ENCODE peak calls at places on chromosome 15, in six cellular contexts. One of them, this sample, is unnamed.

GRCh38 chr15:68383161-68384074 is 48.5 kb downstream of the ITGA11 start:
- DNase-seq in SK-N-SH: peak; percentile 64
- DNase-seq in MM.1S: peak; percentile 42
- DNase-seq in PC-3: peak; percentile 69
- DNase-seq in HCT116: peak; percentile 36
- DNase-seq in GM23248: peak; percentile 64
- DNase-seq in this sample: peak; percentile 54

GRCh38 chr15:33094336-33094735 is 100.2 kb downstream of the FMN1 start:
- DNase-seq in PC-3: no peak
- DNase-seq in HCT116: no peak
- DNase-seq in GM23248: peak; percentile 33
- DNase-seq in SK-N-SH: no peak
- DNase-seq in MM.1S: no peak
- DNase-seq in this sample: no peak

GRCh38 chr15:48796930-48797329 is 13.9 kb downstream of the CEP152 start:
- DNase-seq in HCT116: no peak
- DNase-seq in GM23248: peak; percentile 60
- DNase-seq in SK-N-SH: no peak
- DNase-seq in PC-3: peak; percentile 83
- DNase-seq in MM.1S: no peak
- DNase-seq in this sample: no peak

GRCh38 chr15:81050806-81051205 is 50.1 kb downstream of the TLNRD1 start:
- DNase-seq in MM.1S: no peak
- DNase-seq in GM23248: no peak
- DNase-seq in SK-N-SH: no peak
- DNase-seq in PC-3: no peak
- DNase-seq in HCT116: no peak
- DNase-seq in this sample: no peak

GRCh38 chr15:49686626-49687025 is 65.8 kb downstream of the DTWD1 start:
- DNase-seq in HCT116: no peak
- DNase-seq in MM.1S: no peak
- DNase-seq in SK-N-SH: no peak
- DNase-seq in GM23248: peak; percentile 21
- DNase-seq in PC-3: peak; percentile 20
- DNase-seq in this sample: no peak

GRCh38 chr15:65409284-65409631 is 13.5 kb downstream of the IGDCC4 start:
- DNase-seq in HCT116: no peak
- DNase-seq in MM.1S: no peak
- DNase-seq in GM23248: peak; percentile 93
- DNase-seq in SK-N-SH: no peak
- DNase-seq in PC-3: peak; percentile 71
- DNase-seq in this sample: no peak

GRCh38 chr15:75677601-75678323 is 30.1 kb downstream of the SNX33 start:
- DNase-seq in GM23248: no peak
- DNase-seq in PC-3: no peak
- DNase-seq in SK-N-SH: no peak
- DNase-seq in HCT116: no peak
- DNase-seq in MM.1S: no peak
- DNase-seq in this sample: peak; percentile 38

GRCh38 chr15:74312445-74313007 is 54.9 kb downstream of the CYP11A1 start:
- DNase-seq in MM.1S: no peak
- DNase-seq in SK-N-SH: peak; percentile 79
- DNase-seq in HCT116: no peak
- DNase-seq in GM23248: no peak
- DNase-seq in PC-3: no peak
- DNase-seq in this sample: no peak

GRCh38 chr15:101250931-101251829 is 668 bp downstream of the CHSY1 start:
- DNase-seq in GM23248: peak; percentile 81
- DNase-seq in MM.1S: no peak
- DNase-seq in SK-N-SH: peak; percentile 68
- DNase-seq in HCT116: no peak
- DNase-seq in PC-3: peak; percentile 41
- DNase-seq in this sample: peak; percentile 73

GRCh38 chr15:65383991-65384390 is 6.2 kb upstream of the IGDCC3 start:
- DNase-seq in GM23248: no peak
- DNase-seq in HCT116: no peak
- DNase-seq in SK-N-SH: no peak
- DNase-seq in MM.1S: no peak
- DNase-seq in PC-3: no peak
- DNase-seq in this sample: no peak

GRCh38 chr15:92178908-92179307 is 214.8 kb upstream of the ST8SIA2 start:
- DNase-seq in MM.1S: no peak
- DNase-seq in GM23248: no peak
- DNase-seq in PC-3: no peak
- DNase-seq in HCT116: no peak
- DNase-seq in SK-N-SH: no peak
- DNase-seq in this sample: no peak

GRCh38 chr15:92069308-92070244 is 216.1 kb downstream of the SLCO3A1 start:
- DNase-seq in SK-N-SH: no peak
- DNase-seq in HCT116: peak; percentile 39
- DNase-seq in MM.1S: no peak
- DNase-seq in GM23248: peak; percentile 90
- DNase-seq in PC-3: peak; percentile 74
- DNase-seq in this sample: no peak

GRCh38 chr15:98174286-98174685 is 213.8 kb downstream of the ARRDC4 start:
- DNase-seq in HCT116: no peak
- DNase-seq in MM.1S: no peak
- DNase-seq in GM23248: no peak
- DNase-seq in SK-N-SH: no peak
- DNase-seq in PC-3: no peak
- DNase-seq in this sample: no peak

GRCh38 chr15:77568014-77568959 is 64.4 kb downstream of the LINGO1 start:
- DNase-seq in MM.1S: no peak
- DNase-seq in HCT116: no peak
- DNase-seq in SK-N-SH: peak; percentile 68
- DNase-seq in PC-3: no peak
- DNase-seq in GM23248: no peak
- DNase-seq in this sample: no peak

GRCh38 chr15:49421991-49422390 is 1.1 kb upstream of the FGF7 start:
- DNase-seq in HCT116: peak; percentile 54
- DNase-seq in GM23248: peak; percentile 69
- DNase-seq in PC-3: peak; percentile 68
- DNase-seq in SK-N-SH: peak; percentile 23
- DNase-seq in MM.1S: peak; percentile 57
- DNase-seq in this sample: peak; percentile 67

GRCh38 chr15:96327155-96327741 is 3.3 kb upstream of the NR2F2 start:
- DNase-seq in MM.1S: peak; percentile 88
- DNase-seq in SK-N-SH: peak; percentile 65
- DNase-seq in HCT116: peak; percentile 73
- DNase-seq in PC-3: peak; percentile 90
- DNase-seq in GM23248: peak; percentile 94
- DNase-seq in this sample: peak; percentile 75

GRCh38 chr15:90294601-90295269 is 29.3 kb downstream of the NGRN start:
- DNase-seq in SK-N-SH: no peak
- DNase-seq in PC-3: no peak
- DNase-seq in GM23248: peak; percentile 6
- DNase-seq in HCT116: no peak
- DNase-seq in MM.1S: no peak
- DNase-seq in this sample: no peak

GRCh38 chr15:44215594-44215993 is 20.5 kb upstream of the FRMD5 start:
- DNase-seq in PC-3: peak; percentile 97
- DNase-seq in GM23248: peak; percentile 96
- DNase-seq in HCT116: peak; percentile 85
- DNase-seq in SK-N-SH: no peak
- DNase-seq in MM.1S: no peak
- DNase-seq in this sample: no peak

GRCh38 chr15:58307313-58307961 is 124.4 kb upstream of the LIPC start:
- DNase-seq in GM23248: peak; percentile 78
- DNase-seq in MM.1S: no peak
- DNase-seq in HCT116: no peak
- DNase-seq in PC-3: no peak
- DNase-seq in SK-N-SH: peak; percentile 50
- DNase-seq in this sample: peak; percentile 71

GRCh38 chr15:72445426-72445825 is 28.7 kb upstream of the ARIH1 start:
- DNase-seq in PC-3: no peak
- DNase-seq in HCT116: no peak
- DNase-seq in SK-N-SH: peak; percentile 19
- DNase-seq in MM.1S: no peak
- DNase-seq in GM23248: no peak
- DNase-seq in this sample: no peak

GRCh38 chr15:64847448-64847847 is 5.7 kb downstream of the PLEKHO2 start:
- DNase-seq in SK-N-SH: no peak
- DNase-seq in PC-3: no peak
- DNase-seq in GM23248: no peak
- DNase-seq in HCT116: no peak
- DNase-seq in MM.1S: no peak
- DNase-seq in this sample: no peak

GRCh38 chr15:41827290-41827879 is 507 bp upstream of the JMJD7 start:
- DNase-seq in PC-3: no peak
- DNase-seq in HCT116: no peak
- DNase-seq in SK-N-SH: no peak
- DNase-seq in GM23248: no peak
- DNase-seq in MM.1S: no peak
- DNase-seq in this sample: peak; percentile 56

GRCh38 chr15:70636540-70637165 is 126.7 kb downstream of the UACA start:
- DNase-seq in MM.1S: no peak
- DNase-seq in GM23248: peak; percentile 33
- DNase-seq in PC-3: peak; percentile 52
- DNase-seq in SK-N-SH: peak; percentile 46
- DNase-seq in HCT116: peak; percentile 16
- DNase-seq in this sample: peak; percentile 37

GRCh38 chr15:60589728-60590127 is 110.8 kb upstream of the ICE2 start:
- DNase-seq in GM23248: no peak
- DNase-seq in HCT116: no peak
- DNase-seq in SK-N-SH: no peak
- DNase-seq in PC-3: no peak
- DNase-seq in MM.1S: no peak
- DNase-seq in this sample: no peak

GRCh38 chr15:47364671-47365141 is 352.6 kb upstream of the SEMA6D start:
- DNase-seq in SK-N-SH: peak; percentile 65
- DNase-seq in HCT116: no peak
- DNase-seq in MM.1S: no peak
- DNase-seq in PC-3: no peak
- DNase-seq in GM23248: no peak
- DNase-seq in this sample: peak; percentile 11

GRCh38 chr15:66085128-66085527 is 168.4 kb downstream of the MEGF11 start:
- DNase-seq in GM23248: no peak
- DNase-seq in HCT116: no peak
- DNase-seq in PC-3: peak; percentile 11
- DNase-seq in SK-N-SH: no peak
- DNase-seq in MM.1S: peak; percentile 14
- DNase-seq in this sample: no peak

DNA sequence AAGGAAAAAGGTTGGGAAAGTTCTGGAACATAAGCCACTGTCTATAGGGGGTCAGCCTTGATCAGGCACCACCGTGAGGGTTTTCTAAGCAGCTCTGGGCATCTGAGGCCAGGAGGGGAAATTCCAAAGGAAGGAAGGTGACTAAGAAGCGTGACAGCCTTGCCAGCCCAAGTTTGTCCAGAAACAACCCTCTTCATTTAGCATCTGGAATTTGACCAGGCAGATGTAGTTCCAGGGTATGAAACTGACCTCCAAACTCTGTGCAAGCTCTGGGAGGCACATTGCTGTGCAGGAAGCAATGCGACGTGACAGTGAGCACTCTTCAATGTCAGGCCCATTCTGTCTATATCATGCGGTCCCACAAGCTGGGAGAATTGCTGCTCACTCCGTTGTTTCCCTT is 85.4 kb upstream of the TPM1 start:
- DNase-seq in GM23248: peak; percentile 65
- DNase-seq in SK-N-SH: no peak
- DNase-seq in PC-3: peak; percentile 23
- DNase-seq in MM.1S: no peak
- DNase-seq in HCT116: no peak
- DNase-seq in this sample: no peak
- H3K9ac ChIP-seq in GM23248: no peak overlapping the region
- H3K9ac ChIP-seq in SK-N-SH: no peak overlapping the region
- H3K9ac ChIP-seq in PC-3: no peak overlapping the region
- H3K9ac ChIP-seq in MM.1S: no peak overlapping the region
- H3K9ac ChIP-seq in HCT116: no peak overlapping the region
- H3K9ac ChIP-seq in this sample: no peak overlapping the region

GRCh38 chr15:78993931-78994530 is 49.2 kb upstream of the CTSH start:
- DNase-seq in GM23248: no peak
- DNase-seq in MM.1S: no peak
- DNase-seq in PC-3: no peak
- DNase-seq in SK-N-SH: no peak
- DNase-seq in HCT116: no peak
- DNase-seq in this sample: no peak

GRCh38 chr15:78998526-78998925 is 53.7 kb upstream of the CTSH start:
- DNase-seq in MM.1S: no peak
- DNase-seq in HCT116: no peak
- DNase-seq in GM23248: no peak
- DNase-seq in PC-3: no peak
- DNase-seq in SK-N-SH: no peak
- DNase-seq in this sample: no peak

GRCh38 chr15:78997981-78998499 is 53.2 kb upstream of the CTSH start:
- DNase-seq in MM.1S: no peak
- DNase-seq in PC-3: no peak
- DNase-seq in GM23248: no peak
- DNase-seq in SK-N-SH: no peak
- DNase-seq in HCT116: no peak
- DNase-seq in this sample: no peak

GRCh38 chr15:78995921-78996780 is 51.3 kb upstream of the CTSH start:
- DNase-seq in PC-3: no peak
- DNase-seq in GM23248: no peak
- DNase-seq in HCT116: no peak
- DNase-seq in MM.1S: no peak
- DNase-seq in SK-N-SH: peak; percentile 56
- DNase-seq in this sample: no peak

GRCh38 chr15:78996876-78997275 is 52.0 kb upstream of the CTSH start:
- DNase-seq in SK-N-SH: no peak
- DNase-seq in HCT116: no peak
- DNase-seq in PC-3: peak; percentile 30
- DNase-seq in MM.1S: no peak
- DNase-seq in GM23248: no peak
- DNase-seq in this sample: no peak
- TF ChIP-seq EZH2phosphoT487 in SK-N-SH: no peak
- TF ChIP-seq EZH2phosphoT487 in HCT116: no peak
- TF ChIP-seq EZH2phosphoT487 in PC-3: no peak
- TF ChIP-seq EZH2phosphoT487 in MM.1S: no peak
- TF ChIP-seq EZH2phosphoT487 in GM23248: no peak
- TF ChIP-seq EZH2phosphoT487 in this sample: no peak

GRCh38 chr15:88604381-88604951 is 16.7 kb upstream of the AEN start:
- DNase-seq in GM23248: no peak
- DNase-seq in PC-3: no peak
- DNase-seq in SK-N-SH: peak; percentile 73
- DNase-seq in HCT116: no peak
- DNase-seq in MM.1S: no peak
- DNase-seq in this sample: peak; percentile 61
- H3K4me3 ChIP-seq in GM23248: no peak overlapping the region
- H3K4me3 ChIP-seq in PC-3: no peak overlapping the region
- H3K4me3 ChIP-seq in SK-N-SH: no peak overlapping the region
- H3K4me3 ChIP-seq in HCT116: no peak overlapping the region
- H3K4me3 ChIP-seq in MM.1S: no peak overlapping the region
- H3K4me3 ChIP-seq in this sample: peak overlapping the region; percentile 49

DNA sequence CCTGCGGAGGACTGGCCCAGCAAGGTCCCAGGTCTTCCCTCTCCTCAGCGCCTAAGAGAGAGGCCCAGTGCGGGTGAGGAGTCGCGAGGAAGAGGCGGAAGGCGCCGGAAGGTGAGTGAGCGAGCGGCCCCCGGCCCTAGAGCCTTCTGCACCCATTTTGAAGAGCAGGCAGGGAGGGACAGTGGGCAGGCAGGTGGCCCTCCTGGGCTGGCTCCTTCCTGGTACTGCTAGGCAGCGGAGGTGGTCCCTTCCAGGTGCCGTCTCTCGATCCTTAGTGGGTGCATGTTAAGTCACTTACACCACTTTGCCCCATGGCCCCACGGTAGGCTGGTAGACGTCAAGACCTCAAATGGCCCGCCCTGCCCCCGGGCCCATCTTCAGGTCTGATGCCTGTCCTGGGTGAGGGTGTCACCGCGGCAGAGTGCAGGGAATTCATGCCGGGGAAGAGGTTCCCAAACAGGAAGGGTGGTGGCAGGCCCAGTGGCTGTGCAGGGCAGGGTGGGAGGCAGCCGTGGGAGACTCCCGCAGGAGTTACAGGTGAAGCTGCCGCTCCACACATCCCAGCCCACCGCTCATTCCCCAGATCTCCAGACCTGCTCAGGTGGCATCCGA is 14.4 kb downstream of the PAK6 start:
- DNase-seq in HCT116: no peak
- DNase-seq in SK-N-SH: no peak
- DNase-seq in GM23248: no peak
- DNase-seq in PC-3: peak; percentile 23
- DNase-seq in MM.1S: no peak
- DNase-seq in this sample: no peak
- H3K9ac ChIP-seq in HCT116: peak overlapping the region; percentile 90
- H3K9ac ChIP-seq in SK-N-SH: no peak overlapping the region
- H3K9ac ChIP-seq in GM23248: no peak overlapping the region
- H3K9ac ChIP-seq in PC-3: peak overlapping the region; percentile 79
- H3K9ac ChIP-seq in MM.1S: peak overlapping the region; percentile 55
- H3K9ac ChIP-seq in this sample: no peak overlapping the region

This sample was measured in neural progenitor cell.